ENCODE peak calls at places on chromosomes 7 and 10, in six cellular contexts. W, H, S, V, J and R are unnamed samples.

GRCh38 chr7:85464042-85464651 is 277.3 kb upstream of the SEMA3D start:
- DNase-seq in H (no peak), W (no peak), V (peak), J (no peak), S (no peak), R (no peak)

GRCh38 chr7:128796325-128796724 is 4.6 kb downstream of the CCDC136 start:
- DNase-seq in V (no peak), J (no peak), W (peak), H (no peak), S (no peak), R (peak)

GRCh38 chr10:49187950-49188761 is at the start of gene TMEM273:
- DNase-seq in S (no peak), W (no peak), H (no peak), J (no peak), V (peak), R (no peak)

GRCh38 chr10:22437620-22438588 is 92.6 kb downstream of the SPAG6 start:
- DNase-seq in W (no peak), S (peak), V (peak), J (no peak), H (no peak), R (no peak)

GRCh38 chr7:83820641-83821040 is 171.7 kb upstream of the SEMA3E start:
- DNase-seq in H (no peak), J (no peak), V (peak), W (no peak), S (no peak), R (no peak)

GRCh38 chr10:118568327-118568848 is 27.1 kb downstream of the PRLHR start:
- DNase-seq in W (peak), S (peak), V (peak), H (no peak), J (peak), R (peak)

GRCh38 chr10:118139321-118139720 is 92.6 kb upstream of the RAB11FIP2 start:
- DNase-seq in J (no peak), V (peak), H (no peak), W (peak), S (no peak), R (peak)

GRCh38 chr10:132544744-132545658 is 7.4 kb downstream of the INPP5A start:
- DNase-seq in V (no peak), J (peak), W (no peak), S (no peak), H (no peak), R (no peak)

GRCh38 chr10:44262551-44263251 is 122.2 kb downstream of the CXCL12 start:
- DNase-seq in V (no peak), W (no peak), S (no peak), H (no peak), J (no peak), R (no peak)

GRCh38 chr10:132626761-132627735 is 89.5 kb downstream of the INPP5A start:
- DNase-seq in V (no peak), J (no peak), S (no peak), W (no peak), H (no peak), R (no peak)

GRCh38 chr10:11177926-11178453 is 160.3 kb downstream of the CELF2 start:
- DNase-seq in S (no peak), J (no peak), V (no peak), H (no peak), W (no peak), R (no peak)

GRCh38 chr10:86715156-86715795 is 41.1 kb upstream of the BMPR1A start:
- DNase-seq in S (no peak), H (no peak), J (peak), W (no peak), V (no peak), R (no peak)

GRCh38 chr7:130197094-130197493 is 8.1 kb downstream of the TMEM209 start:
- DNase-seq in V (no peak), J (no peak), H (no peak), W (no peak), S (no peak), R (no peak)

GRCh38 chr7:16432425-16432731 is 11.0 kb upstream of the CRPPA start:
- DNase-seq in V (no peak), W (no peak), S (no peak), H (no peak), J (no peak), R (no peak)

GRCh38 chr10:94617389-94617944 is 66.1 kb upstream of the CYP2C18 start:
- DNase-seq in W (no peak), H (no peak), J (no peak), S (no peak), V (peak), R (no peak)

GRCh38 chr10:76086571-76087260 is 655.3 kb downstream of the LRMDA start:
- DNase-seq in V (peak), H (no peak), S (peak), W (peak), J (peak), R (peak)

GRCh38 chr7:21967500-21968099 is 21.9 kb upstream of the CDCA7L start:
- DNase-seq in H (no peak), V (no peak), W (no peak), S (no peak), J (no peak), R (peak)

GRCh38 chr7:36965625-36966024 is 241.3 kb upstream of the AOAH start:
- DNase-seq in H (no peak), W (no peak), J (no peak), V (no peak), S (no peak), R (no peak)

GRCh38 chr7:35781200-35781701 is 19.6 kb upstream of the SEPTIN7 start:
- DNase-seq in W (peak), S (no peak), H (no peak), V (no peak), J (no peak), R (no peak)

GRCh38 chr7:105751054-105751453 is 125.3 kb downstream of the ATXN7L1 start:
- DNase-seq in H (no peak), J (no peak), V (no peak), W (no peak), S (no peak), R (no peak)

GRCh38 chr7:46881507-46882127 is 700.3 kb downstream of the TNS3 start:
- DNase-seq in H (no peak), J (no peak), V (peak), S (no peak), W (no peak), R (peak)

GRCh38 chr7:73774923-73775322 is 4.9 kb upstream of the CLDN3 start:
- DNase-seq in S (no peak), W (peak), V (peak), J (no peak), H (no peak), R (no peak)

GRCh38 chr10:119209050-119209735 is 1.8 kb downstream of the GRK5 start:
- DNase-seq in V (peak), W (peak), J (peak), S (peak), H (peak), R (peak)